ENCODE peak calls at places on chromosomes 16 and 17, in five cellular contexts. F, B, Z, J and E are unnamed samples.

GRCh38 chr16:15882563-15882962 is 5.8 kb downstream of the CEP20 start:
- DNase-seq in F (no peak), B (no peak), Z (no peak), J (no peak), E (no peak)

GRCh38 chr17:31434404-31435050 is 43.1 kb downstream of the RAB11FIP4 start:
- DNase-seq in F (no peak), B (no peak), Z (peak), J (no peak), E (no peak)

GRCh38 chr17:50270430-50271172 is 3.7 kb upstream of the TMEM92 start:
- DNase-seq in F (peak), B (peak), Z (no peak), J (peak), E (peak)

GRCh38 chr17:49861150-49861884 is 13.4 kb upstream of the TAC4 start:
- DNase-seq in F (peak), B (peak), Z (peak), J (no peak), E (no peak)

GRCh38 chr16:2706611-2707311 is 13.3 kb downstream of the PRSS27 start:
- DNase-seq in F (peak), B (no peak), Z (no peak), J (no peak), E (no peak)

GRCh38 chr17:76709077-76709950 is 1.5 kb downstream of the MXRA7 start:
- DNase-seq in F (peak), B (peak), Z (peak), J (peak), E (peak)

GRCh38 chr17:19470529-19471261 is 59.7 kb downstream of the RNF112 start:
- DNase-seq in F (peak), B (peak), Z (no peak), J (peak), E (no peak)

GRCh38 chr16:88798073-88798472 is 5.5 kb upstream of the CDT1 start:
- DNase-seq in F (peak), B (no peak), Z (no peak), J (no peak), E (no peak)

GRCh38 chr17:76529224-76529642 is 8.3 kb downstream of the CYGB start:
- DNase-seq in F (peak), B (peak), Z (peak), J (peak), E (no peak)

GRCh38 chr17:2107506-2107905 is 52.6 kb downstream of the HIC1 start:
- DNase-seq in F (no peak), B (no peak), Z (no peak), J (no peak), E (no peak)

GRCh38 chr16:35187665-35188225 is 1728.3 kb downstream of the TP53TG3F start:
- DNase-seq in F (peak), B (no peak), Z (no peak), J (no peak), E (no peak)

GRCh38 chr16:35184356-35184870 is 1725.0 kb downstream of the TP53TG3F start:
- DNase-seq in F (peak), B (no peak), Z (no peak), J (no peak), E (no peak)

GRCh38 chr16:35185366-35186044 is 1726.1 kb downstream of the TP53TG3F start:
- DNase-seq in F (peak), B (no peak), Z (no peak), J (no peak), E (no peak)

GRCh38 chr16:35186045-35186759 is 1726.8 kb downstream of the TP53TG3F start:
- DNase-seq in F (peak), B (no peak), Z (no peak), J (no peak), E (no peak)

GRCh38 chr16:35188288-35189155 is 1729.1 kb downstream of the TP53TG3F start:
- DNase-seq in F (peak), B (no peak), Z (peak), J (no peak), E (no peak)
- TF ChIP-seq CTCF in F (no peak), B (no peak), Z (no peak), J (peak), E (no peak)

DNA sequence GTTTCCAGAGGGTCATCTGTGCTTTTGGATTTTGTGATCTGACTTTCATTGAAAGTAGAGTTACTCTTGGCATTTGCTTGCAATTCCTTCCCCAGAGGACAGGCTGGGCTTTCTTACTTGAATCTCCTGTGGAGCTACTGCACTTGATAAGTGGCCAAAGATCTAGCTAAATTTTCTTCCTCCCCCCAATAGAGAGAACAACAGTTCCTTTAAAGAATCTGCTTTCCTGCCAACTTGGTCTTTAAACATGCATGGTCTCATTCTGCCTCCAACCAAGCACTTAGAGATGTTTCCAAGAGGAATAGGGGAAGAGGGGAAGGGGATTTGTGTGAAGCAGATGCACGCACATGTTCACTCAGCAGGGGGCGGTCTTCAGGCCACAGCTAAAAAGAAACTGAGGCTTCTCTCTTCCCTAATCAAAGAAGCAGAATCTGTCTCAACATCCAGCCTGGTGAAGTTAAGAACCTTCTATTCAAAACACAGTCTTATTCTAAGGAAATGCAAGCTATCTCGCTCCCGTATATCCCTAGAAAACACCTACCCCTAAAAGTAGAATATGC is 229.6 kb downstream of the ZFHX3 start:
- DNase-seq in F (no peak), B (no peak), Z (peak), J (no peak), E (no peak)
- TF ChIP-seq CTCF in F (peak), B (no peak), Z (peak), J (no peak), E (peak)

DNA sequence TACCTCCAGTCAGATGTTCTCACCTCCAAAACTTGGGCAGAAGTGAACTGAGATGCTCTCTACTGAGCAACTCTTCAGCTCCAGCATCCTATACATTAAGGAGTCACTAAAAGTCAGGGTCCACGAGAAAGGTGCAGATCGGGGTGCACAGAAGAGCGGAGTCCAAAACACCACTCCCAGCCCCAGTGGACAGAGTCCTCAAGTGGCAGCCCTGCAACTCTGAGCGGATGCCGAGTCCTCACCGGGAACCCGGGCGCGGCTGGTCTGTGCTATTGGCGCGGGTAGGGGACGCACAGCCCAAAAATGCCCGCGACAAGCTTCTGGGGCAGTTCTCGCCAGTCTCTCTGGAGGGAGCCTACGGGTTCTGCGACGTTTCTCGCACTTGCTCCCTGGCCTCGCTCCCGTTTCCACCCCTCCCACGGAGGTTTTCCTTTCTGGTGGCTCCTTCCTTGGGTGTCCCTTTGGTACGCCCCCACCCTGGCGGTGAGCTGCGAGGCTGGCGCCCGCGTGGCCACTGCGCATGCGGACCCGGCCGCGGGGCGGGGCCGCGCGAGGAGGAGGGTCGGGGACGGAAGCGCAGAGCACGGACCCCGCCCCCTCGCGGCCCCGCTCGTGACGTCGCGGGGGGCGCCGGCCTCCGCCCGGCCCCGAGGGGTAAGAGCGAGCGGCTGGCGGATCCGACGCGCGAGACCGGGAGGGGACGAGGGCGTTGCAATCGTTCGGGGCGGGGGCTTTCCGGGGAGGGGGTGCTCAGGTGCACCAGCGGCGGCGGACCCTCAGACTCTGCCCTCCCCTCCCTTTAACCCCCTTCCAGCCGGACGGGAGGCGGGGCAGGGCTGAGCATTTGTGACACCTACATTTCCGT is at the start of gene TMEM219:
- DNase-seq in F (peak), B (peak), Z (peak), J (peak), E (peak)
- TF ChIP-seq CTCF in F (peak), B (peak), Z (peak), J (peak), E (peak)

GRCh38 chr16:58039829-58040495 is 14.4 kb downstream of the MMP15 start:
- DNase-seq in F (peak), B (no peak), Z (no peak), J (no peak), E (no peak)
- TF ChIP-seq CTCF in F (no peak), B (no peak), Z (no peak), J (no peak), E (no peak)

DNA sequence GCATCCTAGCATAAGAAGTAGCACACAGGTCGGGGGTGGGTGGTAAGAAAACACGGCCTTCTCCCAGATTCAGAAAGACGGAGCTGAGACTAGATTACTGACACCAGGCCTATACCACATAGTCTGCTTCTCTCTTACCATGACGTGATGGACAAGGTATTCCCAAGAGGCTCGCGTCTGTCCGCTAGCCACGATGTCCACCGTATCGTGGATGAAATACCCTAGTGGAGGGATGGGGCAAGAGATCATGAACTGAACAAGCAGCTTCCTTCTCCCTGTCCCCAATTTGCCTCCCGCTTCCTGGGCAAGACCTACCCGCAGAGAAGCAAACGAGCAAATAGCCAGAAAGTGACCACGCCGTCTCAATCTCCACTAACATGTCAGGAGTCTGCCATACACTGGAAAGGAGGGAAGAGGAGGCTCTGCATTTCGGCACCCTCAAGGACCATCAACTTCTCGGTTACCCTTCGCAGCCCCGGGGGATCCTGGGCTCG is 820 bp downstream of the TLCD1 start:
- DNase-seq in F (peak), B (no peak), Z (peak), J (no peak), E (no peak)
- TF ChIP-seq CTCF in F (peak), B (no peak), Z (no peak), J (no peak), E (no peak)

GRCh38 chr16:10750793-10751192 is 7.2 kb downstream of the NUBP1 start:
- DNase-seq in F (no peak), B (no peak), Z (no peak), J (no peak), E (no peak)
- TF ChIP-seq CTCF in F (no peak), B (no peak), Z (no peak), J (no peak), E (no peak)

GRCh38 chr17:67273900-67274299 is 28.9 kb upstream of the HELZ start:
- DNase-seq in F (no peak), B (no peak), Z (no peak), J (no peak), E (no peak)

GRCh38 chr17:67270411-67270810 is 25.4 kb upstream of the HELZ start:
- DNase-seq in F (no peak), B (no peak), Z (no peak), J (no peak), E (no peak)

GRCh38 chr17:67276075-67276474 is 31.1 kb upstream of the HELZ start:
- DNase-seq in F (no peak), B (no peak), Z (peak), J (no peak), E (no peak)

GRCh38 chr17:67274466-67274865 is 29.5 kb upstream of the HELZ start:
- DNase-seq in F (peak), B (no peak), Z (no peak), J (no peak), E (no peak)

DNA sequence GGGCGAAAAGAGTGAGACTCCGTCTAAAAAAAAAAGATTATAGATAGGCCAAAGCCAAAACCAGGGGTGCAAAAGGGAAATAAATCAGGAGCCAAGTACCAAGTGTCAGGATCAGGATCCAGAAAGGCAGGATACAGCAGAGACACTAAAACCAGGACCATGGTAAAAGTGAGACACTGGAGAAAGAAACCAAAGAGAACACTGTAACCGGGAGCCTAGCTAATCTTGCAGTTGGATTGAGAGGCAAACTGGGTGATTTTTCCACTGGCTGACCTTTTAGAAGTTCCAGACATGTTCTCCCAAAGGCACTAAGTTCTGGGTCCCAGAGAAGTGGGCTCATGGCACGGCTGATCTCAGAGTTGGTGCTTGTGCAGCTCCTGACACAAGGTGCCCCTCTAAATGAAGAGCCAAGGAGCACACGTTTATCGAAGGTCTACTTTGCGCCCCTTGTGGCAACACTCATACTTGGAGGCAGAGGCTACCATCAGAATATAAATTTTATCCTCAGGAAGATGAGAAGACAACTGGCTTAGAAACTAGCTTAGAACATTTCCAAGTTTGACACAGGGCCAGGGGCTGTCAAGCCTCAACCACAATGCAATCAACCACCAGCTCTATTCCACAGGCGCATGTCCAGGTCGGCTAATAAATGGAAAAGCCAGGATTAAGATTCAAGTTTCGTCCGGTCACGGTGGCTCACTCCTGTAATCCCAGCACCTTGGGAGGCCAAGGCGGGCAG is 27.5 kb upstream of the HELZ start:
- DNase-seq in F (peak), B (no peak), Z (peak), J (no peak), E (no peak)
- TF ChIP-seq CTCF in F (peak), B (no peak), Z (peak), J (peak), E (peak)

GRCh38 chr16:23398987-23399805 is 53.8 kb downstream of the COG7 start:
- DNase-seq in F (no peak), B (peak), Z (no peak), J (peak), E (no peak)

GRCh38 chr16:23392223-23392600 is 60.8 kb downstream of the COG7 start:
- DNase-seq in F (no peak), B (no peak), Z (no peak), J (no peak), E (no peak)

GRCh38 chr16:23397464-23397863 is 55.5 kb downstream of the COG7 start:
- DNase-seq in F (no peak), B (no peak), Z (no peak), J (no peak), E (no peak)

GRCh38 chr16:23394141-23394540 is 58.8 kb downstream of the COG7 start:
- DNase-seq in F (no peak), B (no peak), Z (no peak), J (no peak), E (no peak)

DNA sequence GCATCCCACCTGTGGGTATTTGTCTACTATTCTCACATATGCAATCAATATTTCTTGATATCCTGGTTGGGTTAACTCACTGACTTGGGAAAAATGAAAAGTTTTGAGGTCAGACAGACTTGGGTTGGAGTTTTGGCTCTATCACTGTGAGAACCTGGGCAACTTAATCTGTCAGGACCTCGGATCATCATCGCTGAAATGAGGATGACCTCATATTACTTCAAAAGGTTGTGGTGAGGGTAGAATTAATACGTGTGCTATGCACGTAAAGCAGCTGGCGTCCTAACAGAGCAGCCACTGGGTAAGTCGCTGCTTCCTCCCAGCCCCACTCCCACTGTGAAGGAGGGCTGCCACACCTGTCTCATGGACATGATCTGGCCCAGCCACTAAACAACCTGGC is 57.3 kb downstream of the COG7 start:
- DNase-seq in F (no peak), B (no peak), Z (no peak), J (no peak), E (no peak)
- TF ChIP-seq CTCF in F (no peak), B (no peak), Z (no peak), J (no peak), E (no peak)